ENCODE peak calls at places on chromosomes 11 and 22, in nine cellular contexts. W, V, J, L, K, F, B, O and U are unnamed samples.

GRCh38 chr22:39282642-39283311 is 36.6 kb downstream of the RPL3 start:
- DNase-seq in W (no peak), V (no peak), J (no peak), L (no peak), K (no peak), F (no peak), B (no peak), O (no peak), U (peak)

GRCh38 chr11:122802876-122803275 is 35.4 kb upstream of the CRTAM start:
- DNase-seq in W (no peak), V (no peak), J (no peak), L (no peak), K (no peak), F (no peak), B (no peak), O (no peak), U (no peak)

GRCh38 chr22:27424319-27424718 is 377.2 kb downstream of the MN1 start:
- DNase-seq in W (no peak), V (no peak), J (no peak), L (no peak), K (no peak), F (no peak), B (no peak), O (no peak), U (no peak)

GRCh38 chr22:36986242-36986821 is 32.9 kb downstream of the TST start:
- DNase-seq in W (no peak), V (no peak), J (no peak), L (no peak), K (no peak), F (no peak), B (peak), O (peak), U (no peak)

GRCh38 chr22:17924735-17925727 is 99.3 kb downstream of the MICAL3 start:
- DNase-seq in W (no peak), V (no peak), J (no peak), L (no peak), K (no peak), F (no peak), B (no peak), O (no peak), U (no peak)

GRCh38 chr22:38338772-38339379 is 21.6 kb upstream of the CSNK1E start:
- DNase-seq in W (peak), V (no peak), J (no peak), L (no peak), K (no peak), F (no peak), B (peak), O (no peak), U (no peak)

GRCh38 chr11:43135966-43136534 is 175.7 kb upstream of the API5 start:
- DNase-seq in W (no peak), V (no peak), J (no peak), L (no peak), K (no peak), F (no peak), B (no peak), O (no peak), U (no peak)

GRCh38 chr11:128342511-128343133 is 244.7 kb downstream of the ETS1 start:
- DNase-seq in W (peak), V (peak), J (peak), L (peak), K (peak), F (no peak), B (peak), O (peak), U (no peak)

GRCh38 chr11:112881461-112881860 is 79.8 kb upstream of the NCAM1 start:
- DNase-seq in W (no peak), V (no peak), J (no peak), L (no peak), K (peak), F (no peak), B (no peak), O (no peak), U (peak)

GRCh38 chr22:19430890-19431541 is 517 bp downstream of the HIRA start:
- DNase-seq in W (peak), V (peak), J (no peak), L (no peak), K (no peak), F (no peak), B (peak), O (peak), U (peak)

GRCh38 chr11:113971506-113972195 is 3.3 kb upstream of the HTR3A start:
- DNase-seq in W (no peak), V (no peak), J (no peak), L (no peak), K (no peak), F (no peak), B (no peak), O (no peak), U (no peak)

GRCh38 chr11:34002420-34002819 is 49.1 kb upstream of the CAPRIN1 start:
- DNase-seq in W (no peak), V (no peak), J (no peak), L (no peak), K (no peak), F (no peak), B (no peak), O (no peak), U (no peak)

GRCh38 chr11:77212314-77213007 is 84.4 kb downstream of the MYO7A start:
- DNase-seq in W (peak), V (no peak), J (peak), L (no peak), K (no peak), F (no peak), B (no peak), O (no peak), U (no peak)

GRCh38 chr22:20647586-20648305 is 126.2 kb upstream of the SERPIND1 start:
- DNase-seq in W (no peak), V (no peak), J (no peak), L (no peak), K (no peak), F (no peak), B (no peak), O (no peak), U (no peak)

GRCh38 chr11:65915821-65916251 is 3.0 kb downstream of the C11orf68 start:
- DNase-seq in W (peak), V (no peak), J (no peak), L (no peak), K (peak), F (peak), B (no peak), O (no peak), U (peak)

GRCh38 chr11:114678125-114679036 is at the start of gene NXPE2:
- DNase-seq in W (no peak), V (no peak), J (no peak), L (no peak), K (peak), F (peak), B (no peak), O (no peak), U (no peak)

GRCh38 chr11:123300874-123301695 is 106.0 kb upstream of the CLMP start:
- DNase-seq in W (no peak), V (no peak), J (no peak), L (no peak), K (no peak), F (no peak), B (no peak), O (no peak), U (no peak)

GRCh38 chr11:6298605-6299004 is 21.7 kb downstream of the CAVIN3 start:
- DNase-seq in W (no peak), V (no peak), J (no peak), L (no peak), K (peak), F (no peak), B (no peak), O (peak), U (no peak)

GRCh38 chr22:29813563-29813962 is 24.5 kb downstream of the ASCC2 start:
- DNase-seq in W (no peak), V (no peak), J (no peak), L (no peak), K (peak), F (no peak), B (no peak), O (no peak), U (no peak)

GRCh38 chr11:72238040-72238450 is 5.9 kb downstream of the PHOX2A start:
- DNase-seq in W (peak), V (peak), J (peak), L (peak), K (peak), F (peak), B (peak), O (peak), U (peak)

GRCh38 chr22:23183107-23183698 is 2.9 kb downstream of the BCR start:
- DNase-seq in W (no peak), V (no peak), J (no peak), L (peak), K (peak), F (no peak), B (no peak), O (no peak), U (peak)

GRCh38 chr22:48197189-48197690 is 1434.8 kb downstream of the TBC1D22A start:
- DNase-seq in W (no peak), V (no peak), J (no peak), L (no peak), K (no peak), F (no peak), B (no peak), O (no peak), U (no peak)

GRCh38 chr11:73875380-73875779 is 1.3 kb downstream of the COA4 start:
- DNase-seq in W (no peak), V (no peak), J (no peak), L (no peak), K (no peak), F (no peak), B (no peak), O (no peak), U (no peak)

GRCh38 chr11:122097419-122098001 is 18.5 kb downstream of the BLID start:
- DNase-seq in W (no peak), V (no peak), J (no peak), L (peak), K (peak), F (no peak), B (no peak), O (no peak), U (no peak)

GRCh38 chr11:46210133-46210636 is 67.3 kb upstream of the CREB3L1 start:
- DNase-seq in W (no peak), V (no peak), J (no peak), L (no peak), K (peak), F (peak), B (peak), O (no peak), U (no peak)

GRCh38 chr11:30018443-30018842 is 1.6 kb upstream of the KCNA4 start:
- DNase-seq in W (no peak), V (no peak), J (no peak), L (no peak), K (no peak), F (no peak), B (no peak), O (no peak), U (peak)

GRCh38 chr11:126485021-126485781 is 129.7 kb downstream of the ST3GAL4 start:
- DNase-seq in W (peak), V (no peak), J (no peak), L (no peak), K (no peak), F (no peak), B (no peak), O (no peak), U (no peak)

GRCh38 chr22:22614065-22614464 is 30.3 kb upstream of the GGTLC2 start:
- DNase-seq in W (no peak), V (no peak), J (no peak), L (no peak), K (no peak), F (no peak), B (no peak), O (no peak), U (no peak)

GRCh38 chr11:9016916-9017642 is 13.3 kb upstream of the NRIP3 start:
- DNase-seq in W (no peak), V (no peak), J (no peak), L (no peak), K (no peak), F (no peak), B (no peak), O (no peak), U (no peak)

GRCh38 chr11:853682-854448 is 11.2 kb downstream of the TSPAN4 start:
- DNase-seq in W (no peak), V (no peak), J (no peak), L (no peak), K (no peak), F (no peak), B (no peak), O (no peak), U (no peak)

GRCh38 chr11:4072668-4073285 is 21.8 kb upstream of the RRM1 start:
- DNase-seq in W (no peak), V (peak), J (peak), L (peak), K (peak), F (peak), B (peak), O (peak), U (no peak)

GRCh38 chr22:42185915-42186439 is 55.4 kb upstream of the CYP2D6 start:
- DNase-seq in W (no peak), V (no peak), J (no peak), L (peak), K (no peak), F (no peak), B (no peak), O (no peak), U (no peak)

GRCh38 chr22:36406139-36406538 is 18.4 kb upstream of the MYH9 start:
- DNase-seq in W (no peak), V (no peak), J (no peak), L (no peak), K (no peak), F (no peak), B (no peak), O (no peak), U (no peak)

GRCh38 chr11:2737226-2737590 is 37.4 kb upstream of the KCNQ1OT1 start:
- DNase-seq in W (no peak), V (no peak), J (no peak), L (no peak), K (peak), F (no peak), B (no peak), O (no peak), U (no peak)

GRCh38 chr11:94020777-94021615 is at the start of gene HEPHL1:
- DNase-seq in W (no peak), V (no peak), J (no peak), L (no peak), K (peak), F (no peak), B (no peak), O (no peak), U (no peak)